ENCODE peak calls at places on chromosomes 2 and 18, in five cellular contexts. R is cardiac muscle cell, L is aorta, M is left ventricle myocardium inferior, E is GM23248. K is an unnamed sample.
A peak's percentile ranks its signal among the peaks of the same experiment; 100 is the strongest.

GRCh38 chr18:5503740-5504139 is 40.1 kb downstream of the EPB41L3 start:
- DNase-seq in R (no peak), L (no peak), M (no peak), E (peak; percentile 62), K (no peak)

GRCh38 chr2:96891591-96892333 is 21.9 kb upstream of the SEMA4C start:
- DNase-seq in R (peak; percentile 61), L (peak; percentile 82), M (no peak), E (no peak), K (no peak)

GRCh38 chr2:50491541-50492114 is 540.3 kb downstream of the NRXN1 start:
- DNase-seq in R (peak; percentile 59), L (no peak), M (no peak), E (peak; percentile 60), K (peak; percentile 4)

GRCh38 chr2:112173646-112174319 is 35.6 kb downstream of the FBLN7 start:
- DNase-seq in R (no peak), L (no peak), M (no peak), E (no peak), K (no peak)

GRCh38 chr2:180790891-180791290 is 189.5 kb upstream of the UBE2E3 start:
- DNase-seq in R (peak; percentile 46), L (no peak), M (no peak), E (peak; percentile 22), K (no peak)

GRCh38 chr2:42051168-42052125 is 3.6 kb downstream of the PKDCC start:
- DNase-seq in R (peak; percentile 46), L (peak; percentile 42), M (no peak), E (no peak), K (no peak)

GRCh38 chr2:3141696-3142095 is 235.9 kb downstream of the EIPR1 start:
- DNase-seq in R (no peak), L (no peak), M (no peak), E (no peak), K (no peak)

GRCh38 chr18:27942706-27943105 is 234.2 kb downstream of the CDH2 start:
- DNase-seq in R (peak; percentile 62), L (no peak), M (no peak), E (peak; percentile 20), K (no peak)

GRCh38 chr2:40797115-40797514 is 345.2 kb upstream of the SLC8A1 start:
- DNase-seq in R (no peak), L (no peak), M (no peak), E (peak; percentile 2), K (no peak)

GRCh38 chr18:58800582-58800981 is 64.1 kb upstream of the ZNF532 start:
- DNase-seq in R (no peak), L (no peak), M (no peak), E (no peak), K (no peak)

GRCh38 chr2:98903767-98904485 is 32.1 kb downstream of the CRACDL start:
- DNase-seq in R (no peak), L (no peak), M (no peak), E (no peak), K (no peak)

GRCh38 chr2:29040552-29040951 is 33.8 kb downstream of the PCARE start:
- DNase-seq in R (no peak), L (no peak), M (no peak), E (no peak), K (no peak)

GRCh38 chr2:221100467-221101089 is 471.5 kb downstream of the EPHA4 start:
- DNase-seq in R (no peak), L (no peak), M (no peak), E (no peak), K (no peak)

DNA sequence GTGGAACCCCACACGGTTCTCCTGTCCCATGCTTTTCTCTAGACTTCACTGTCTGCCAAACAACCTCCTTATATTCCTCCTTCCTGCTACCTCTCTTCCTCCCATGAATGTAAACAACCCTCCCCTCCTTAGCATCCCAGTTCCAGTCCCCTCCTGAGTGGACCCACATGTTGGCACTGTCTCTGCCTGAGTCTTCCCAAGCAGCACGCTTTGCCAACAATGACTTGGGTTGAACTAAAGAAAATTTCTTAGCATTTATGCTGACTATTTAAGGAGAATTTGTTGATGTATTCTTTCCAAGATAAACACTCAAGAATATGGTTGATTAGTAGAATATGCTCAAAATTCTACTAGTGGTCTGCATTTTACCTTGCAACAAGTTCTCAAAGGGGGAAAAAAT is 338.0 kb downstream of the TNS1 start:
- DNase-seq in R (no peak), L (no peak), M (no peak), E (no peak), K (no peak)
- H3K9me3 ChIP-seq in R (no peaks in the 10 kb centered on the region), L (no peaks in the 10 kb centered on the region), M (no peaks in the 10 kb centered on the region), E (no peaks in the 10 kb centered on the region), K (no peaks in the 10 kb centered on the region)

GRCh38 chr2:177289824-177290632 is 25.5 kb upstream of the NFE2L2 start:
- DNase-seq in R (no peak), L (no peak), M (no peak), E (no peak), K (no peak)
- H3K4me3 ChIP-seq in R (no peak overlapping the region), L (no peak overlapping the region), M (no peak overlapping the region), E (no peak overlapping the region), K (no peak overlapping the region)

DNA sequence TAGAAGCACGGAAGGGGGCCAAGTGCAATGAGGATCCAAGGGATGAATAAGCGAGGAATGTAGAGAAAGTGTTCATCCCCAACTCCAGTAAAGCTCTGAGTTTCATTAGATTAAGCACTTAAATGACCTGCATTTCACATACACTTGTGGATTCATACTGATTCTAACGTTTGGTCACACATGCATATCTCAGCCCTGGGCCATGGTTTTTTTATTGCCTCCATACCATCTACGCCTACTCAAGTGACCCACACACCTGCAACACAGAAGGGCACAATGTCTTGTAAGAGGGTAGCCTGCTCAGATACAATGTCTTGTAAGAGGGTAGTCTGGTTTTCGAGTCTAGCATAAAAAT is 566 bp upstream of the MRPS5 start:
- DNase-seq in R (no peak), L (no peak), M (no peak), E (no peak), K (no peak)
- H3K27ac ChIP-seq in R (peak overlapping the region; percentile 96), L (no peak overlapping the region), M (peak overlapping the region; percentile 97), E (no peak overlapping the region), K (peak overlapping the region; percentile 96)

DNA sequence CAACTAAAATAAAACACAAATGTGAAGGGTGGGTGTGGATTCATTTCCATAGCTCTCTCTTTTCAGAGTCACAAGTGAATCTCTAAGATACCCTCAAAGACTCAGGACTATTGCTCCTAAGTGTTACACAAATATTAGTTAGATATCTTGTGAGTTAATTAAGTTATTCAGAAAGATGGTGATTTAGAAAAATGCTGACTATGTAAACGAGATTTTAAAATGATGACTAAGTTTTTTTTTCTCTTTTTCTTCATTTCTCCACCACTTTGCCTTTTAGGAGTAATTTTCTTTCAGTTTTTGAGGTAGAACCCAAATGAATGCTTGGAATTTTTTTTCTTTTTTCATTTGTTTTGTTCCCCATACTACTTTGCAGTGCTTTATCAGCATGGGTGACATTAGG is 479.7 kb downstream of the SPAG16 start:
- DNase-seq in R (no peak), L (no peak), M (no peak), E (no peak), K (no peak)
- H3K9me3 ChIP-seq in R (no peaks in the 10 kb centered on the region), L (no peaks in the 10 kb centered on the region), M (no peaks in the 10 kb centered on the region), E (no peaks in the 10 kb centered on the region), K (no peaks in the 10 kb centered on the region)

DNA sequence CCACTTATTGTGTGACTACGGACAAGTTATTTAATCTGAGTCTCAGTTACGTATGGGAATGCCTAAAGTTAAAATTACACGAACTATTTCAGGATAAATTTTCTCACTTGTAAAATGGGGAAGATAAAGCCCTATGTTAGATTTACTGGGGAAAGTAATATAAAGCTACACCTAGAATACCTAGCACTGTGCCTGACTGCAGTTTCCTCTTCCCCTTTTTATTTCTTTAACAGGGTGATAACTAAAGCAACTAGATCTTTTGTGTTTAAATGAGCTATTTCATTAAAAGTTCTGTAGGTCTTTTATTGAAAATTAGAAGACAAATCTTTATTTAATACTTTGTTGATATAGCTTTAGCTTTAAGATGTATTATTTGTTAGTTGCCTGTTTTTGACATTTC is 5.0 kb downstream of the B3GNT2 start:
- DNase-seq in R (no peak), L (no peak), M (no peak), E (no peak), K (no peak)
- H3K4me3 ChIP-seq in R (no peak overlapping the region), L (no peak overlapping the region), M (no peak overlapping the region), E (no peak overlapping the region), K (no peak overlapping the region)

GRCh38 chr2:226256709-226257401 is 542.8 kb downstream of the IRS1 start:
- DNase-seq in R (peak; percentile 13), L (no peak), M (no peak), E (peak; percentile 5), K (no peak)
- H3K27ac ChIP-seq in R (no peak overlapping the region), L (no peak overlapping the region), M (no peak overlapping the region), E (peak overlapping the region; percentile 43), K (no peak overlapping the region)

K was measured in pancreas.